ENCODE peak calls at places on chromosomes 2 and 18, in four cellular contexts. Q is K562, F is SK-N-SH, L is HepG2. V is an unnamed sample.

GRCh38 chr2:132276571-132276981 is 114.8 kb upstream of the ANKRD30BL start:
- DNase-seq in Q (no peak), F (no peak), L (no peak), V (no peak)

GRCh38 chr18:58599106-58599505 is 29.8 kb downstream of the ALPK2 start:
- DNase-seq in Q (no peak), F (no peak), L (no peak), V (no peak)

GRCh38 chr2:140122001-140122400 is 1341.8 kb upstream of the NXPH2 start:
- DNase-seq in Q (no peak), F (no peak), L (peak; percentile 8), V (no peak)

GRCh38 chr18:79801217-79801616 is 3.5 kb downstream of the KCNG2 start:
- DNase-seq in Q (no peak), F (no peak), L (no peak), V (no peak)

GRCh38 chr18:45335644-45336043 is 279.6 kb upstream of the SLC14A2 start:
- DNase-seq in Q (no peak), F (no peak), L (no peak), V (no peak)

GRCh38 chr18:47480166-47480565 is 228.7 kb upstream of the SKOR2 start:
- DNase-seq in Q (no peak), F (no peak), L (no peak), V (no peak)

GRCh38 chr2:15009681-15010080 is 377.2 kb downstream of the LRATD1 start:
- DNase-seq in Q (no peak), F (no peak), L (no peak), V (no peak)

GRCh38 chr2:98432145-98432544 is 12.5 kb upstream of the INPP4A start:
- DNase-seq in Q (no peak), F (no peak), L (no peak), V (no peak)

GRCh38 chr2:96637385-96638143 is 548 bp downstream of the KANSL3 start:
- DNase-seq in Q (no peak), F (peak; percentile 90), L (peak; percentile 85), V (peak; percentile 73)

GRCh38 chr2:36835125-36835524 is 131.2 kb downstream of the STRN start:
- DNase-seq in Q (no peak), F (no peak), L (no peak), V (no peak)

GRCh38 chr18:48842259-48843061 is 108.3 kb downstream of the SMAD7 start:
- DNase-seq in Q (peak; percentile 22), F (no peak), L (no peak), V (no peak)

GRCh38 chr2:10477443-10478297 is 29.5 kb upstream of the ODC1 start:
- DNase-seq in Q (no peak), F (no peak), L (no peak), V (no peak)

GRCh38 chr2:219298759-219299371 is 10.3 kb downstream of the PTPRN start:
- DNase-seq in Q (peak; percentile 83), F (peak; percentile 93), L (peak; percentile 68), V (peak; percentile 94)

GRCh38 chr2:105114551-105114950 is 76.7 kb downstream of the MRPS9 start:
- DNase-seq in Q (peak; percentile 70), F (peak; percentile 81), L (peak; percentile 70), V (no peak)

GRCh38 chr2:136328396-136328795 is 210.4 kb upstream of the CXCR4 start:
- DNase-seq in Q (no peak), F (no peak), L (no peak), V (no peak)

GRCh38 chr2:41905597-41906324 is 142.1 kb upstream of the PKDCC start:
- DNase-seq in Q (no peak), F (no peak), L (no peak), V (no peak)

GRCh38 chr2:98875081-98875728 is 60.8 kb downstream of the CRACDL start:
- DNase-seq in Q (no peak), F (no peak), L (no peak), V (no peak)

GRCh38 chr2:85264471-85264870 is 63.3 kb downstream of the TGOLN2 start:
- DNase-seq in Q (no peak), F (no peak), L (no peak), V (no peak)

GRCh38 chr18:68431111-68431921 is 283.6 kb downstream of the TMX3 start:
- DNase-seq in Q (no peak), F (no peak), L (no peak), V (no peak)

GRCh38 chr2:4898706-4899105 is 793.5 kb upstream of the SOX11 start:
- DNase-seq in Q (no peak), F (no peak), L (no peak), V (no peak)

GRCh38 chr2:204753841-204754240 is 208.6 kb downstream of the PARD3B start:
- DNase-seq in Q (no peak), F (no peak), L (no peak), V (no peak)

GRCh38 chr2:28224648-28225471 is 167.8 kb upstream of the FOSL2 start:
- DNase-seq in Q (no peak), F (no peak), L (no peak), V (no peak)

GRCh38 chr2:238081150-238081549 is 19.0 kb upstream of the ESPNL start:
- DNase-seq in Q (no peak), F (peak; percentile 84), L (no peak), V (no peak)

GRCh38 chr18:57621252-57621607 is 406 bp downstream of the NARS1 start:
- DNase-seq in Q (no peak), F (peak; percentile 60), L (no peak), V (no peak)

GRCh38 chr2:98234763-98235162 is 111.5 kb upstream of the CNGA3 start:
- DNase-seq in Q (no peak), F (peak; percentile 22), L (no peak), V (no peak)

GRCh38 chr18:12376034-12376717 is 851 bp downstream of the AFG3L2 start:
- DNase-seq in Q (no peak), F (peak; percentile 50), L (peak; percentile 35), V (no peak)

GRCh38 chr2:29216609-29216909 is 101.3 kb downstream of the CLIP4 start:
- DNase-seq in Q (no peak), F (peak; percentile 12), L (no peak), V (no peak)

GRCh38 chr2:37652199-37652640 is 19.2 kb downstream of the CDC42EP3 start:
- DNase-seq in Q (no peak), F (no peak), L (no peak), V (no peak)

GRCh38 chr2:219430633-219431615 is 3.7 kb upstream of the SPEG start:
- DNase-seq in Q (no peak), F (peak; percentile 89), L (peak; percentile 21), V (no peak)

GRCh38 chr18:5630766-5631413 is 87.1 kb upstream of the EPB41L3 start:
- DNase-seq in Q (no peak), F (no peak), L (no peak), V (no peak)

GRCh38 chr2:238286987-238287386 is 1.4 kb downstream of the PER2 start:
- DNase-seq in Q (no peak), F (no peak), L (no peak), V (no peak)

GRCh38 chr2:33791625-33792024 is 192.5 kb upstream of the FAM98A start:
- DNase-seq in Q (no peak), F (no peak), L (no peak), V (no peak)

DNA sequence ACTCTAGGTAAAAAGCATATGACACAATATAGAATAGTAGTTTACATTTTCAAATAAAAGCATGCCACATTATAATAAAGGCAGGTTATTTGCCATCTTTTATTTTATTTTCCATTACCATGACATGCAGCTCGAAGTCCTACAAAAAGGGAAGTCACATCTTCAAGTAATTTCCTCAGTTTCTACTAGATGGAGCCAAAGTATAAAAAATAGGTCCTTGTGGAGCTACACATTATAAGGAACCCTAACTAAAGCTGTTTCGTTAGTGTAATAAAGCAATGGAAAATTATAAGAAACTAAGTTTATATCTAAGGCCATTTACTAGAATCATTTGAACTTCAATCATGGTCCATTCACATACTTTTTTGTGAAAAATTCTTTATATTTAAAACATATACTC is 674.5 kb downstream of the KCNJ3 start:
- DNase-seq in Q (no peak), F (no peak), L (no peak), V (no peak)
- TF ChIP-seq FOXJ3 in Q (no peak), F (no peak), L (no peak), V (no peak)

GRCh38 chr2:118696786-118697465 is 150.5 kb downstream of the EN1 start:
- DNase-seq in Q (no peak), F (peak; percentile 15), L (no peak), V (no peak)

GRCh38 chr2:118698564-118698963 is 148.9 kb downstream of the EN1 start:
- DNase-seq in Q (no peak), F (no peak), L (no peak), V (no peak)

GRCh38 chr2:118699816-118700215 is 147.6 kb downstream of the EN1 start:
- DNase-seq in Q (no peak), F (no peak), L (no peak), V (no peak)

GRCh38 chr2:118693287-118693822 is 154.1 kb downstream of the EN1 start:
- DNase-seq in Q (no peak), F (no peak), L (no peak), V (no peak)

GRCh38 chr2:118697771-118698170 is 149.7 kb downstream of the EN1 start:
- DNase-seq in Q (no peak), F (no peak), L (no peak), V (no peak)
- TF ChIP-seq FOXJ3 in Q (no peak), F (no peak), L (no peak), V (no peak)

GRCh38 chr2:8328189-8328588 is 353.7 kb upstream of the ID2 start:
- DNase-seq in Q (no peak), F (no peak), L (no peak), V (no peak)
- TF ChIP-seq FOXJ3 in Q (no peak), F (no peak), L (no peak), V (no peak)

GRCh38 chr2:53432921-53433320 is 334.7 kb upstream of the CHAC2 start:
- DNase-seq in Q (no peak), F (no peak), L (no peak), V (no peak)
- TF ChIP-seq FOXJ3 in Q (no peak), F (no peak), L (no peak), V (no peak)

DNA sequence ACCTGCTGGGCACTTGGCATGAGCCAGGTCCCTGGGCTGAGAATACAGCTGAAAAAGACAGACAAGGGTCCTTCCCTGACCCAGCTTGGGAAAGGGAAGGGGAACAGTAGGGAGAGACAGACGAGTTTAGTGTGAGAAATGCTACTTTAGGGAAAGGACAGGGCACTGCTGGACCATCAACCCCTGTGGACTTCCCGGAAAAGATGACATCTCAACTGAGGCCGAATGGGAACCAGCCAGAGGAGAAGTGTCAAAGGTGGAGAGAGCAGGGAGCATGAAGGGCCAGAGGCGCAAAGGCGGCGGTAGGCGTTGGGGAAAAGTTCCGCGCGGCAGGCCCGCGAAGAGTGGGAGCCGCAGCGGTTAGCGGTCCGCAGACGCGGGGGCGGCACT is 623 bp downstream of the TEX261 start:
- DNase-seq in Q (no peak), F (no peak), L (no peak), V (no peak)
- TF ChIP-seq FOXJ3 in Q (no peak), F (no peak), L (no peak), V (no peak)

GRCh38 chr18:54958711-54959625 is at the start of gene CCDC68:
- DNase-seq in Q (peak; percentile 33), F (no peak), L (peak; percentile 50), V (peak; percentile 60)
- TF ChIP-seq FOXJ3 in Q (no peak), F (no peak), L (no peak), V (no peak)